ENCODE peak calls at places on chromosomes 3 and 15, in five cellular contexts. One of them, this sample, is unnamed.

GRCh38 chr15:79050341-79050740 is 40.2 kb downstream of the RASGRF1 start:
- DNase-seq in fibroblast of mammary gland: no peak
- DNase-seq in GM10248: no peak
- DNase-seq in cardiac muscle cell: no peak
- DNase-seq in suprapubic skin: no peak
- DNase-seq in this sample: no peak

GRCh38 chr3:100440895-100441294 is 39.6 kb downstream of the LNP1 start:
- DNase-seq in fibroblast of mammary gland: no peak
- DNase-seq in suprapubic skin: no peak
- DNase-seq in cardiac muscle cell: no peak
- DNase-seq in GM10248: no peak
- DNase-seq in this sample: no peak

GRCh38 chr3:47440131-47440530 is 35.6 kb downstream of the SCAP start:
- DNase-seq in cardiac muscle cell: peak
- DNase-seq in suprapubic skin: no peak
- DNase-seq in GM10248: no peak
- DNase-seq in fibroblast of mammary gland: peak
- DNase-seq in this sample: no peak

GRCh38 chr15:22831473-22831872 is 7.0 kb upstream of the NIPA2 start:
- DNase-seq in cardiac muscle cell: no peak
- DNase-seq in GM10248: no peak
- DNase-seq in suprapubic skin: no peak
- DNase-seq in fibroblast of mammary gland: peak
- DNase-seq in this sample: no peak

GRCh38 chr3:70990190-70990589 is 593.3 kb downstream of the FOXP1 start:
- DNase-seq in GM10248: no peak
- DNase-seq in suprapubic skin: no peak
- DNase-seq in fibroblast of mammary gland: no peak
- DNase-seq in cardiac muscle cell: no peak
- DNase-seq in this sample: no peak

GRCh38 chr15:70035051-70035718 is 62.5 kb downstream of the TLE3 start:
- DNase-seq in GM10248: no peak
- DNase-seq in fibroblast of mammary gland: no peak
- DNase-seq in suprapubic skin: peak
- DNase-seq in cardiac muscle cell: no peak
- DNase-seq in this sample: no peak

GRCh38 chr3:189563841-189564563 is 67.2 kb upstream of the TP63 start:
- DNase-seq in GM10248: peak
- DNase-seq in suprapubic skin: no peak
- DNase-seq in fibroblast of mammary gland: peak
- DNase-seq in cardiac muscle cell: no peak
- DNase-seq in this sample: peak

GRCh38 chr3:172173316-172174271 is 134.2 kb downstream of the FNDC3B start:
- DNase-seq in GM10248: no peak
- DNase-seq in cardiac muscle cell: no peak
- DNase-seq in fibroblast of mammary gland: no peak
- DNase-seq in suprapubic skin: no peak
- DNase-seq in this sample: no peak

GRCh38 chr15:47945869-47946666 is 174.7 kb upstream of the SLC24A5 start:
- DNase-seq in fibroblast of mammary gland: no peak
- DNase-seq in GM10248: no peak
- DNase-seq in suprapubic skin: no peak
- DNase-seq in cardiac muscle cell: peak
- DNase-seq in this sample: no peak

GRCh38 chr3:77871436-77871835 is 831.5 kb downstream of the ROBO2 start:
- DNase-seq in GM10248: no peak
- DNase-seq in suprapubic skin: no peak
- DNase-seq in fibroblast of mammary gland: no peak
- DNase-seq in cardiac muscle cell: no peak
- DNase-seq in this sample: no peak

GRCh38 chr3:55538158-55538557 is 51.1 kb upstream of the WNT5A start:
- DNase-seq in GM10248: no peak
- DNase-seq in suprapubic skin: no peak
- DNase-seq in cardiac muscle cell: no peak
- DNase-seq in fibroblast of mammary gland: no peak
- DNase-seq in this sample: no peak

GRCh38 chr3:73108750-73109149 is 47.3 kb downstream of the EBLN2 start:
- DNase-seq in fibroblast of mammary gland: no peak
- DNase-seq in GM10248: no peak
- DNase-seq in suprapubic skin: no peak
- DNase-seq in cardiac muscle cell: no peak
- DNase-seq in this sample: no peak

GRCh38 chr3:126541628-126542339 is 16.9 kb downstream of the C3orf22 start:
- DNase-seq in GM10248: no peak
- DNase-seq in cardiac muscle cell: no peak
- DNase-seq in fibroblast of mammary gland: no peak
- DNase-seq in suprapubic skin: peak
- DNase-seq in this sample: no peak

DNA sequence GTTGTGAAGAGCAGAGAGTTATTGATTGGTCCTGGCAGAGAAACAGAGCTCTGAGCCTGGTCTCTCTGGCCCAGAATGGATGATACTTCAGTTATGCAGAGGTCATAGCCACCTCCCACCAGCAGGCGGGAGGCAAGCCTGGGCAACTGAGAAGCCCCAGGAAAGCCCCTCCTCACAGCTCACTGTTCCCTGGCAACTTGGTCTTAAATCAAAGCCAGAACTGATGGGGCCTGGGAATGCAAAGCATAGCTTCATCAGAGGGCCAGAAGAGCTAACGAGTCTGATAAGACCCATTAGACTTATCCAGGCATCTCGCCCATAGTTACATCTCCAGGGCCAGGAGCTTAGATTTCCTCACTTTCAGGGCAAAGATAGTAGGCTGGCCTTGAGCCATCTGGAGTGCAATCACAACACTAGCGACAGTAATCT is 5.5 kb upstream of the COLQ start:
- DNase-seq in GM10248: no peak
- DNase-seq in fibroblast of mammary gland: peak
- DNase-seq in suprapubic skin: no peak
- DNase-seq in cardiac muscle cell: peak
- DNase-seq in this sample: no peak
- TF ChIP-seq CTCF in GM10248: peak
- TF ChIP-seq CTCF in fibroblast of mammary gland: peak
- TF ChIP-seq CTCF in suprapubic skin: no peak
- TF ChIP-seq CTCF in cardiac muscle cell: peak
- TF ChIP-seq CTCF in this sample: peak

DNA sequence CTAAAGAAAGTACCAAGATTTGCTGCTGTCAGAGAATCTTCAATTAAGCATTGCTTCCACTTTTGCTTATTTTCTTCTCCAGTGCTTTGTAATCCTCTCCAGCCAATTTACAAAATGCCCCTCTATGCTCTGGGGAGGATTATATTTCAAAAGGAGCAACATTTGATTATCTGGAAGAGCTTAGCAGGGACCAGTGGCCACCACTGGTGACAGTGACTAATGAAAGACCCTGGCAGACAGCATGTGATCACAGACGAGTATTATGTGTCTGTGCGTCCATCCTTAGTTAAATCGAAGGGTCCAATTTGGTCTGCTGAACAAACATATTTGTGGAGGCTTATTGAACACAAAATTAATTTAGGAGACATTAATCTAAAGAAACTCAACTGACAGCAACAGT is 152.6 kb downstream of the ZNF621 start:
- DNase-seq in suprapubic skin: no peak
- DNase-seq in cardiac muscle cell: no peak
- DNase-seq in GM10248: no peak
- DNase-seq in fibroblast of mammary gland: no peak
- DNase-seq in this sample: no peak
- TF ChIP-seq CTCF in suprapubic skin: no peak
- TF ChIP-seq CTCF in cardiac muscle cell: no peak
- TF ChIP-seq CTCF in GM10248: no peak
- TF ChIP-seq CTCF in fibroblast of mammary gland: no peak
- TF ChIP-seq CTCF in this sample: no peak

GRCh38 chr3:152466784-152467183 is 198.1 kb downstream of the MBNL1 start:
- DNase-seq in suprapubic skin: no peak
- DNase-seq in GM10248: no peak
- DNase-seq in cardiac muscle cell: peak
- DNase-seq in fibroblast of mammary gland: peak
- DNase-seq in this sample: peak
- TF ChIP-seq CTCF in suprapubic skin: peak
- TF ChIP-seq CTCF in GM10248: peak
- TF ChIP-seq CTCF in cardiac muscle cell: peak
- TF ChIP-seq CTCF in fibroblast of mammary gland: peak
- TF ChIP-seq CTCF in this sample: peak

DNA sequence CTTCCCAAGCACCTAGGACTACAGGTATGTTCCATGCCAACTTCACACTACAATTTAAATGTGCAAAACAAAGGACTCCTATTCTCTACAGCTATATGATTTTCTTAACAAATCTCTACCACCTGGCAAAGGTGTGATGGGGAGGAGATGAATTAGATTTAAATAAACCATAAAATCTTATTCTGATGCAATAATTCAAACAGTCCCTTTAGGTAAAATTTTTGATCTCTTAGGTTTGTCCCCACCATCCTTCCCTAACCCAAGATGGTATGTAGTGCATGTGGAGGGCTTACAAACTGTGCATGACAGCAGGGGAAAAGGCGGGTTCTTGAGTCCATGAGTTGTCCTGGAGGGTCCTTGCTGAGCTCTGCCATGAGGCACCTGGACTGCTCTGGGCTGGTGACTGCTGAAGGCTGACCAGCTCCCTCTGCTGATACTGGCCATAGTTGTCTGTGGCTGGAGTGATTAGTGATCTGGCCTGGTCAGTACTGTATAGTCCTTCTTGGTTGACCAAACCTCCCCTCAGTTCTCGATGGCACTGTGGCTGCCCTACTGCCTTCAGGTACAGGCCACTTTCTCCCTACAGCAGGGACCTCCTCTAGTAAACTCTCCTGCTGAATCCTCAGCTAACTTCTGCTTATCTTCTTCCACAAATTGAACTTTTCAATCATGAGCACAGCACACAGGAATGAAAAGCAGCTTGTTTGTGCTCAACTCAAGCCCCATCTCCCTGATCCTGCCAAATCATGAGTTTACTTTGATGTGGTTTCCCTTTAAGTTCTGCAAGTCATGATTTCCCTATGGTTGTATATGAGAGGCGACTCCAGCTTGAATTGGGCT is 30.1 kb downstream of the CFAP161 start:
- DNase-seq in GM10248: no peak
- DNase-seq in fibroblast of mammary gland: peak
- DNase-seq in suprapubic skin: no peak
- DNase-seq in cardiac muscle cell: no peak
- DNase-seq in this sample: peak
- TF ChIP-seq CTCF in GM10248: no peak
- TF ChIP-seq CTCF in fibroblast of mammary gland: peak
- TF ChIP-seq CTCF in suprapubic skin: no peak
- TF ChIP-seq CTCF in cardiac muscle cell: no peak
- TF ChIP-seq CTCF in this sample: no peak

GRCh38 chr3:13569201-13569600 is 20.3 kb downstream of the FBLN2 start:
- DNase-seq in GM10248: no peak
- DNase-seq in cardiac muscle cell: no peak
- DNase-seq in fibroblast of mammary gland: no peak
- DNase-seq in suprapubic skin: peak
- DNase-seq in this sample: no peak

GRCh38 chr3:13571264-13571663 is 22.3 kb downstream of the FBLN2 start:
- DNase-seq in fibroblast of mammary gland: no peak
- DNase-seq in GM10248: no peak
- DNase-seq in cardiac muscle cell: no peak
- DNase-seq in suprapubic skin: peak
- DNase-seq in this sample: no peak

GRCh38 chr3:13569641-13570390 is 20.9 kb downstream of the FBLN2 start:
- DNase-seq in GM10248: no peak
- DNase-seq in cardiac muscle cell: no peak
- DNase-seq in fibroblast of mammary gland: peak
- DNase-seq in suprapubic skin: no peak
- DNase-seq in this sample: no peak

GRCh38 chr3:13571831-13572750 is 23.2 kb downstream of the FBLN2 start:
- DNase-seq in cardiac muscle cell: no peak
- DNase-seq in GM10248: no peak
- DNase-seq in suprapubic skin: peak
- DNase-seq in fibroblast of mammary gland: no peak
- DNase-seq in this sample: no peak

DNA sequence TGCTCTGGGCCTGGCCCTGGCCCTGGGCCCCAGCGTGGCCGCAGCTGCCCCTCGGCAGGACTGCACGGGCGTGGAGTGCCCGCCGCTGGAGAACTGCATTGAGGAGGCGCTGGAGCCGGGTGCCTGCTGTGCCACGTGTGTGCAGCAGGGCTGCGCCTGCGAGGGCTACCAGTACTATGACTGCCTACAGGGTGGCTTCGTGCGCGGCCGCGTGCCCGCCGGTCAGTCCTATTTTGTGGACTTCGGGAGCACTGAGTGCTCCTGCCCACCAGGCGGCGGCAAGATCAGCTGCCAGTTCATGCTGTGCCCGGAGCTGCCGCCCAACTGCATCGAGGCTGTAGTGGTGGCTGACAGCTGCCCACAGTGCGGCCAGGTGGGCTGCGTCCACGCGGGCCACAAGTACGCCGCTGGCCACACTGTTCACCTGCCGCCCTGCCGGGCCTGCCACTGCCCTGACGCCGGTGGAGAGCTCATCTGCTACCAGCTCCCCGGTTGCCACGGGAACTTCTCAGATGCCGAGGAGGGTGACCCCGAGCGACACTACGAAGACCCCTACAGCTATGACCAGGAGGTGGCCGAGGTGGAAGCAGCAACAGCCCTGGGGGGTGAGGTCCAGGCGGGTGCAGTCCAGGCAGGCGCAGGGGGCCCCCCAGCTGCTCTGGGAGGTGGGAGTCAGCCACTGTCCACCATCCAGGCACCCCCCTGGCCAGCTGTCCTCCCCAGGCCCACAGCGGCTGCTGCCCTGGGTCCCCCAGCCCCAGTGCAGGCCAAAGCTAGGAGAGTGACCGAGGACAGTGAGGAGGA is 21.7 kb downstream of the FBLN2 start:
- DNase-seq in fibroblast of mammary gland: no peak
- DNase-seq in suprapubic skin: no peak
- DNase-seq in cardiac muscle cell: no peak
- DNase-seq in GM10248: no peak
- DNase-seq in this sample: no peak
- TF ChIP-seq CTCF in fibroblast of mammary gland: no peak
- TF ChIP-seq CTCF in suprapubic skin: no peak
- TF ChIP-seq CTCF in cardiac muscle cell: no peak
- TF ChIP-seq CTCF in GM10248: no peak
- TF ChIP-seq CTCF in this sample: no peak

DNA sequence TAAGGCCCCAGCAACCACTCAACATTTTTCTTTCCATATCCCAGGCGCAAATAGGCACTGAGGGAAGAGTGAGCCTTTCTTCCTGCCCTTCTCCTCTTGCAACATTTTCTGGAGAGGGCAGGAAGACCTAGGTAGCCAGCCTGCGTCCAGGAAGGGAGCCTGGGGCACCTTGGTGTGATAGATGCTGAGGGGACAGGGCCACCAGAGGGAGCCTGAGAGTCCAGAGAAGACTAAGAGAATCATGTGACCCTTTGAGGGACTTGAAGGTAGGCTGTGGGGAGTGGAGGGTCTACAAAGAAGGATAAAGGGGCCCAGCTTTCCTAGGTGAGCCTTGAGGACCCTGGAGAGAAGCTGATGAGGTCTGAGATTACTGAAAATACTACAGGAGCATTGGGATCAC is 346.6 kb downstream of the CNTN6 start:
- DNase-seq in GM10248: no peak
- DNase-seq in fibroblast of mammary gland: no peak
- DNase-seq in cardiac muscle cell: no peak
- DNase-seq in suprapubic skin: no peak
- DNase-seq in this sample: no peak
- TF ChIP-seq CTCF in GM10248: peak
- TF ChIP-seq CTCF in fibroblast of mammary gland: no peak
- TF ChIP-seq CTCF in cardiac muscle cell: no peak
- TF ChIP-seq CTCF in suprapubic skin: no peak
- TF ChIP-seq CTCF in this sample: no peak

This sample was measured in HFFc6.